ENCODE peak calls at places on chromosomes 11 and 22, in seven cellular contexts. One of them, this sample, is unnamed.

GRCh38 chr11:93117578-93117964 is 80.2 kb downstream of the SLC36A4 start:
- DNase-seq in pancreas: no peak
- DNase-seq in iPS-NIHi11: no peak
- DNase-seq in OCI-M1: no peak
- DNase-seq in dorsolateral prefrontal cortex: no peak
- DNase-seq in LoVo: no peak
- DNase-seq in stimulated activated CD4-positive, alpha-beta T cell treated with anti-CD3 and anti-CD28 coated beads, Interleukin-4, amount 100 ng/mL, for 48 hours: no peak
- DNase-seq in this sample: no peak

GRCh38 chr22:20175597-20175900 is 24.7 kb upstream of the CCDC188 start:
- DNase-seq in LoVo: no peak
- DNase-seq in dorsolateral prefrontal cortex: no peak
- DNase-seq in stimulated activated CD4-positive, alpha-beta T cell treated with anti-CD3 and anti-CD28 coated beads, Interleukin-4, amount 100 ng/mL, for 48 hours: no peak
- DNase-seq in iPS-NIHi11: no peak
- DNase-seq in OCI-M1: no peak
- DNase-seq in pancreas: no peak
- DNase-seq in this sample: no peak

GRCh38 chr11:45554230-45554967 is 111.0 kb downstream of the CHST1 start:
- DNase-seq in OCI-M1: no peak
- DNase-seq in dorsolateral prefrontal cortex: no peak
- DNase-seq in iPS-NIHi11: no peak
- DNase-seq in pancreas: no peak
- DNase-seq in LoVo: no peak
- DNase-seq in stimulated activated CD4-positive, alpha-beta T cell treated with anti-CD3 and anti-CD28 coated beads, Interleukin-4, amount 100 ng/mL, for 48 hours: no peak
- DNase-seq in this sample: no peak

GRCh38 chr11:109121173-109121938 is 300.6 kb upstream of the C11orf87 start:
- DNase-seq in OCI-M1: no peak
- DNase-seq in stimulated activated CD4-positive, alpha-beta T cell treated with anti-CD3 and anti-CD28 coated beads, Interleukin-4, amount 100 ng/mL, for 48 hours: no peak
- DNase-seq in LoVo: no peak
- DNase-seq in pancreas: no peak
- DNase-seq in dorsolateral prefrontal cortex: no peak
- DNase-seq in iPS-NIHi11: no peak
- DNase-seq in this sample: no peak

GRCh38 chr11:127106142-127106541 is 105.6 kb upstream of the KIRREL3 start:
- DNase-seq in iPS-NIHi11: peak
- DNase-seq in LoVo: no peak
- DNase-seq in pancreas: peak
- DNase-seq in dorsolateral prefrontal cortex: no peak
- DNase-seq in stimulated activated CD4-positive, alpha-beta T cell treated with anti-CD3 and anti-CD28 coated beads, Interleukin-4, amount 100 ng/mL, for 48 hours: no peak
- DNase-seq in OCI-M1: no peak
- DNase-seq in this sample: no peak

GRCh38 chr11:67199751-67200150 is 66.5 kb upstream of the GRK2 start:
- DNase-seq in LoVo: no peak
- DNase-seq in iPS-NIHi11: no peak
- DNase-seq in OCI-M1: no peak
- DNase-seq in dorsolateral prefrontal cortex: no peak
- DNase-seq in pancreas: no peak
- DNase-seq in stimulated activated CD4-positive, alpha-beta T cell treated with anti-CD3 and anti-CD28 coated beads, Interleukin-4, amount 100 ng/mL, for 48 hours: no peak
- DNase-seq in this sample: no peak

GRCh38 chr11:21866781-21867180 is 326.1 kb upstream of the ANO5 start:
- DNase-seq in OCI-M1: peak
- DNase-seq in stimulated activated CD4-positive, alpha-beta T cell treated with anti-CD3 and anti-CD28 coated beads, Interleukin-4, amount 100 ng/mL, for 48 hours: no peak
- DNase-seq in iPS-NIHi11: no peak
- DNase-seq in LoVo: no peak
- DNase-seq in dorsolateral prefrontal cortex: no peak
- DNase-seq in pancreas: no peak
- DNase-seq in this sample: no peak

GRCh38 chr11:132072044-132072879 is 701.8 kb downstream of the NTM start:
- DNase-seq in LoVo: no peak
- DNase-seq in pancreas: no peak
- DNase-seq in stimulated activated CD4-positive, alpha-beta T cell treated with anti-CD3 and anti-CD28 coated beads, Interleukin-4, amount 100 ng/mL, for 48 hours: no peak
- DNase-seq in dorsolateral prefrontal cortex: no peak
- DNase-seq in OCI-M1: no peak
- DNase-seq in iPS-NIHi11: peak
- DNase-seq in this sample: no peak

GRCh38 chr22:49561976-49562375 is 265.7 kb downstream of the BRD1 start:
- DNase-seq in stimulated activated CD4-positive, alpha-beta T cell treated with anti-CD3 and anti-CD28 coated beads, Interleukin-4, amount 100 ng/mL, for 48 hours: no peak
- DNase-seq in LoVo: no peak
- DNase-seq in dorsolateral prefrontal cortex: peak
- DNase-seq in iPS-NIHi11: no peak
- DNase-seq in pancreas: no peak
- DNase-seq in OCI-M1: no peak
- DNase-seq in this sample: no peak

GRCh38 chr11:117766576-117766975 is 30.4 kb downstream of the DSCAML1 start:
- DNase-seq in OCI-M1: no peak
- DNase-seq in pancreas: no peak
- DNase-seq in stimulated activated CD4-positive, alpha-beta T cell treated with anti-CD3 and anti-CD28 coated beads, Interleukin-4, amount 100 ng/mL, for 48 hours: no peak
- DNase-seq in LoVo: no peak
- DNase-seq in dorsolateral prefrontal cortex: no peak
- DNase-seq in iPS-NIHi11: no peak
- DNase-seq in this sample: no peak

GRCh38 chr22:20173720-20174119 is 22.9 kb upstream of the CCDC188 start:
- DNase-seq in dorsolateral prefrontal cortex: no peak
- DNase-seq in pancreas: no peak
- DNase-seq in stimulated activated CD4-positive, alpha-beta T cell treated with anti-CD3 and anti-CD28 coated beads, Interleukin-4, amount 100 ng/mL, for 48 hours: no peak
- DNase-seq in OCI-M1: no peak
- DNase-seq in LoVo: no peak
- DNase-seq in iPS-NIHi11: no peak
- DNase-seq in this sample: no peak

GRCh38 chr22:33130473-33130872 is 72.3 kb upstream of the SYN3 start:
- DNase-seq in iPS-NIHi11: no peak
- DNase-seq in dorsolateral prefrontal cortex: no peak
- DNase-seq in LoVo: no peak
- DNase-seq in stimulated activated CD4-positive, alpha-beta T cell treated with anti-CD3 and anti-CD28 coated beads, Interleukin-4, amount 100 ng/mL, for 48 hours: no peak
- DNase-seq in OCI-M1: no peak
- DNase-seq in pancreas: no peak
- DNase-seq in this sample: peak

GRCh38 chr22:19319281-19319680 is 27.8 kb upstream of the CLTCL1 start:
- DNase-seq in LoVo: no peak
- DNase-seq in stimulated activated CD4-positive, alpha-beta T cell treated with anti-CD3 and anti-CD28 coated beads, Interleukin-4, amount 100 ng/mL, for 48 hours: no peak
- DNase-seq in iPS-NIHi11: no peak
- DNase-seq in pancreas: no peak
- DNase-seq in dorsolateral prefrontal cortex: no peak
- DNase-seq in OCI-M1: no peak
- DNase-seq in this sample: no peak